ENCODE peak calls at places on chromosomes 2 and 18, in seven cellular contexts. N is activated CD4-positive, alpha-beta T cell treated with anti-CD3 and anti-CD28 coated beads for 4 hours; R is AML-193; K is GM23248; Q is D341Med; D is NCI-H345; L is fibroblast of the conjunctiva. O is an unnamed sample.

GRCh38 chr2:44817673-44818335 is 123.7 kb upstream of the SIX3 start:
- DNase-seq in N (no peak), R (no peak), K (no peak), Q (no peak), D (no peak), L (no peak), O (no peak)

GRCh38 chr2:12787891-12788783 is 71.4 kb downstream of the TRIB2 start:
- DNase-seq in N (no peak), R (no peak), K (peak; percentile 63), Q (no peak), D (no peak), L (peak; percentile 72), O (no peak)

GRCh38 chr18:76621782-76622495 is 126.9 kb upstream of the ZNF516 start:
- DNase-seq in N (no peak), R (peak; percentile 34), K (peak; percentile 72), Q (no peak), D (peak; percentile 32), L (no peak), O (no peak)

GRCh38 chr2:60215295-60215990 is 338.0 kb downstream of the BCL11A start:
- DNase-seq in N (no peak), R (no peak), K (no peak), Q (no peak), D (peak; percentile 17), L (no peak), O (no peak)

GRCh38 chr18:49548266-49548665 is 13.6 kb upstream of the LIPG start:
- DNase-seq in N (no peak), R (no peak), K (peak; percentile 48), Q (no peak), D (no peak), L (no peak), O (peak; percentile 72)

GRCh38 chr2:69926849-69927515 is 12.1 kb downstream of the MXD1 start:
- DNase-seq in N (no peak), R (peak; percentile 84), K (peak; percentile 32), Q (no peak), D (no peak), L (peak; percentile 45), O (no peak)

GRCh38 chr18:3115430-3116025 is 102.6 kb upstream of the LPIN2 start:
- DNase-seq in N (no peak), R (no peak), K (no peak), Q (no peak), D (no peak), L (no peak), O (no peak)

GRCh38 chr2:219368690-219369108 is 19.0 kb downstream of the DNPEP start:
- DNase-seq in N (no peak), R (no peak), K (peak; percentile 92), Q (no peak), D (no peak), L (peak; percentile 66), O (peak; percentile 62)

GRCh38 chr2:120620025-120620793 is 115.5 kb upstream of the GLI2 start:
- DNase-seq in N (no peak), R (no peak), K (peak; percentile 81), Q (no peak), D (no peak), L (peak; percentile 47), O (no peak)

GRCh38 chr2:102193074-102193473 is 6.3 kb downstream of the IL1RL2 start:
- DNase-seq in N (no peak), R (no peak), K (peak; percentile 40), Q (no peak), D (no peak), L (no peak), O (no peak)

GRCh38 chr2:40625849-40626248 is 174.0 kb upstream of the SLC8A1 start:
- DNase-seq in N (no peak), R (no peak), K (peak; percentile 91), Q (no peak), D (no peak), L (peak; percentile 33), O (peak; percentile 36)

GRCh38 chr18:74689251-74689650 is 91.6 kb downstream of the ZNF407 start:
- DNase-seq in N (no peak), R (no peak), K (peak; percentile 74), Q (no peak), D (no peak), L (peak; percentile 80), O (peak; percentile 32)